ENCODE peak calls at places on chromosomes 11 and 22, in seven cellular contexts. K is AML-193; G is astrocyte of the spinal cord; H is HEK293T; A is CD4-positive, alpha-beta memory T cell; N is erythroblast; X is right cardiac atrium. M is an unnamed sample.

GRCh38 chr11:66676931-66677598 is 622 bp downstream of the RBM4B start:
- DNase-seq in G (no peak), X (no peak), H (no peak), K (no peak), A (no peak), N (no peak), M (no peak)

GRCh38 chr22:32325811-32326237 is 31.8 kb upstream of the RFPL3 start:
- DNase-seq in X (no peak), A (no peak), H (no peak), G (no peak), N (no peak), K (no peak), M (no peak)

GRCh38 chr11:134586726-134587125 is 174.7 kb upstream of the B3GAT1 start:
- DNase-seq in K (no peak), N (no peak), G (no peak), A (no peak), X (no peak), H (no peak), M (no peak)

GRCh38 chr11:876550-876949 is 33.9 kb downstream of the TSPAN4 start:
- DNase-seq in N (no peak), K (no peak), G (no peak), H (no peak), A (no peak), X (no peak), M (no peak)

GRCh38 chr22:49797706-49798105 is 30.0 kb downstream of the BRD1 start:
- DNase-seq in H (no peak), K (no peak), G (no peak), X (no peak), A (no peak), N (no peak), M (no peak)

GRCh38 chr22:43106302-43106701 is 4.2 kb upstream of the BIK start:
- DNase-seq in X (no peak), N (no peak), G (no peak), A (no peak), H (no peak), K (no peak), M (no peak)

GRCh38 chr22:40757071-40757470 is 62.1 kb downstream of the SLC25A17 start:
- DNase-seq in H (no peak), X (no peak), N (no peak), K (no peak), A (no peak), G (no peak), M (no peak)

GRCh38 chr22:19122752-19123492 is 710 bp upstream of the DGCR2 start:
- DNase-seq in X (no peak), N (no peak), H (peak; percentile 57), A (no peak), K (no peak), G (no peak), M (no peak)

GRCh38 chr11:32071811-32072210 is 19.1 kb upstream of the RCN1 start:
- DNase-seq in N (no peak), A (no peak), X (no peak), K (no peak), G (peak; percentile 70), H (peak; percentile 53), M (no peak)

GRCh38 chr11:47946682-47947575 is 33.4 kb upstream of the PTPRJ start:
- DNase-seq in H (peak; percentile 45), N (peak; percentile 70), K (peak; percentile 94), X (peak; percentile 86), G (peak; percentile 96), A (no peak), M (no peak)

GRCh38 chr22:40051322-40051721 is 56.6 kb downstream of the FAM83F start:
- DNase-seq in A (no peak), N (no peak), X (no peak), H (no peak), K (no peak), G (no peak), M (no peak)

GRCh38 chr22:39149915-39150847 is 2.3 kb downstream of the CBX7 start:
- DNase-seq in X (no peak), N (no peak), K (no peak), A (no peak), H (no peak), G (no peak), M (no peak)

GRCh38 chr11:2267306-2267861 is 3.0 kb downstream of the ASCL2 start:
- DNase-seq in X (no peak), H (peak; percentile 3), G (no peak), N (no peak), K (no peak), A (no peak), M (no peak)

M was measured in B cell.